ENCODE peak calls at places on chromosome 15, in four cellular contexts. W is upper lobe of left lung, M is lower lobe of right lung, L is heart left ventricle. S is an unnamed sample.

GRCh38 chr15:57375827-57376694 is at the start of gene CGNL1:
- ATAC-seq in W (peak; percentile 89), L (no peak), M (peak; percentile 92), S (peak; percentile 90)

GRCh38 chr15:33860749-33861148 is 107.5 kb upstream of the CHRM5 start:
- ATAC-seq in L (no peak), W (no peak), M (no peak), S (no peak)

GRCh38 chr15:92277776-92278175 is 115.9 kb upstream of the ST8SIA2 start:
- ATAC-seq in M (peak; percentile 73), L (no peak), W (peak; percentile 36), S (no peak)

GRCh38 chr15:24899367-24899766 is 55.4 kb upstream of the SNRPN start:
- ATAC-seq in W (no peak), L (no peak), M (no peak), S (no peak)

GRCh38 chr15:45588199-45588910 is 1.2 kb downstream of the BLOC1S6 start:
- ATAC-seq in L (no peak), W (no peak), M (no peak), S (no peak)

GRCh38 chr15:41501191-41501917 is 7.7 kb downstream of the ITPKA start:
- ATAC-seq in L (no peak), W (peak; percentile 34), M (peak; percentile 56), S (no peak)

GRCh38 chr15:66323312-66323928 is 30.1 kb downstream of the DIS3L start:
- ATAC-seq in M (no peak), L (no peak), W (no peak), S (no peak)

GRCh38 chr15:65762914-65763787 is 28.9 kb downstream of the DENND4A start:
- ATAC-seq in W (no peak), L (no peak), M (no peak), S (no peak)

DNA sequence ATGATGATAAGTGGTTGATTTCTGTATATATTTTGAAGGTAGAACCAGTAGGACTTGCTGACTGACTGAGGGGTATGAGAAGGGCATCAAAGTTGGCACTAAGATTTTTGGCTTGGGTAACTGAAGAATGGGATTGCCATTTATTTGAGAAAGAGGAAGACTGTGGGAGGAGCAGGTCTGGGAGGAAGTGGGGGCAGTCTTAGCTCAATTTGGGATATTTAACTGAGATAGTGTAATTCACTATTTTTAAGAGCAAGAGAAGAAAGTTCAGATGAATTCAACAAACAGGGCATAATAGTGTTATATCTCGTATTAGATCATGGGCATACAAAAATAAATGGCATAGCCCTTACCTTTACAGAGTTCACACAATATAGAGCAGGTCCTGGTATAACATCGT is 1.7 kb downstream of the BUB1B start:
- ATAC-seq in W (no peak), M (no peak), L (no peak), S (no peak)
- H3K27ac ChIP-seq in W (no peak overlapping the region), M (no peak overlapping the region), L (no peak overlapping the region), S (no peak overlapping the region)

GRCh38 chr15:34890424-34890823 is 79.1 kb downstream of the AQR start:
- ATAC-seq in W (no peak), L (no peak), M (no peak), S (no peak)
- TF ChIP-seq CTCF in W (no peak), L (no peak), M (no peak), S (no peak)

GRCh38 chr15:60376677-60377095 is 21.1 kb downstream of the ANXA2 start:
- ATAC-seq in L (no peak), M (no peak), W (no peak), S (no peak)
- H3K27ac ChIP-seq in L (no peak overlapping the region), M (no peak overlapping the region), W (no peak overlapping the region), S (no peak overlapping the region)

GRCh38 chr15:98083203-98083910 is 122.9 kb downstream of the ARRDC4 start:
- ATAC-seq in W (no peak), M (no peak), L (no peak), S (no peak)

DNA sequence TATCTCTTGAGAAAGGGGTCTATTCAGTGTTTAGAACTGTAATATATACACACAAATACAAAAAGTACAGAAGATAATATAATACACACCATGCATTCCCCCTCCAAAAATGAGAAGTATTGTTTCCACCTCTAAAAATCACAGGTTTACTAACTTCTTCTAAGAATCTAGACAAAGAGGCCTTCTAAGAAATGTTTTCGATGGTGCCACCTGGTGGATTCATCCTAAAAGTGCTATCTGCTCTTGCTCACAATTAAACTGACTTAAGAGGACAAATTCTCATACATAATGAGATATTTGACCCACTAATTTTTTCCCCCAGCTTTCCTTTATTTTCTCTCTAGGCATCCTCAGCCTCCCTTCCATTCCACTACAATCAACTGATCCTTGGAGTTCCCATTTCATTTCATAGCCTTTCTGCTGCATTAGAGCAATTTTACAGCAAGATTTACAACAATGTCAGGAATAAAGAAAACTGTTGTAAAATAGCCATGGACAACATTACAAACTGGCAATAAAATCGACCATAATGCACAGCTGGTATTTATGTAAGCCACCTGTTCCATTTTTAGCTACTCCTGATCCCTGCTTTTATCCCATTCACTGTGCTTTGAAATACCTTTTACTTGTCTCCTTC is 124.6 kb downstream of the ARRDC4 start:
- ATAC-seq in M (no peak), L (no peak), W (no peak), S (no peak)
- TF ChIP-seq CTCF in M (peak; percentile 65), L (peak; percentile 76), W (peak; percentile 66), S (peak; percentile 83)

GRCh38 chr15:80967451-80967850 is 22.2 kb downstream of the MESD start:
- ATAC-seq in W (no peak), M (no peak), L (no peak), S (peak; percentile 43)

GRCh38 chr15:80966431-80967197 is 23.0 kb downstream of the MESD start:
- ATAC-seq in W (no peak), L (no peak), M (no peak), S (no peak)

GRCh38 chr15:80970018-80970657 is 19.5 kb downstream of the MESD start:
- ATAC-seq in L (no peak), M (peak; percentile 72), W (peak; percentile 83), S (peak; percentile 25)

GRCh38 chr15:80969316-80969715 is 20.3 kb downstream of the MESD start:
- ATAC-seq in M (no peak), L (no peak), W (no peak), S (no peak)

GRCh38 chr15:80967991-80968510 is 21.6 kb downstream of the MESD start:
- ATAC-seq in L (no peak), M (no peak), W (no peak), S (no peak)
- H3K27ac ChIP-seq in L (no peak overlapping the region), M (no peak overlapping the region), W (no peak overlapping the region), S (no peak overlapping the region)

GRCh38 chr15:85800460-85801123 is 5.9 kb upstream of the KLHL25 start:
- ATAC-seq in L (peak; percentile 72), W (peak; percentile 53), M (peak; percentile 92), S (peak; percentile 67)
- TF ChIP-seq CTCF in L (peak; percentile 19), W (peak; percentile 41), M (no peak), S (no peak)

GRCh38 chr15:90960316-90961091 is 5.8 kb downstream of the RCCD1 start:
- ATAC-seq in M (no peak), W (no peak), L (no peak), S (no peak)
- H3K27ac ChIP-seq in M (no peak overlapping the region), W (no peak overlapping the region), L (peak overlapping the region; percentile 28), S (peak overlapping the region; percentile 84)

S was measured in gastroesophageal sphincter.